ENCODE peak calls at places on chromosomes 16 and 17, in four cellular contexts. T, J, V and M are unnamed samples.

GRCh38 chr17:68324654-68325336 is 33.5 kb downstream of the ARSG start:
- DNase-seq in T (no peak), J (no peak), V (no peak), M (no peak)

GRCh38 chr16:49455181-49455990 is 81.8 kb downstream of the C16orf78 start:
- DNase-seq in T (no peak), J (no peak), V (no peak), M (no peak)

GRCh38 chr17:47252766-47253512 is 688 bp upstream of the ITGB3 start:
- DNase-seq in T (peak; percentile 16), J (no peak), V (no peak), M (no peak)

GRCh38 chr17:19703776-19704371 is 12.5 kb downstream of the SLC47A2 start:
- DNase-seq in T (peak; percentile 1), J (peak; percentile 80), V (no peak), M (no peak)

GRCh38 chr16:77273-77806 is 685 bp upstream of the MPG start:
- DNase-seq in T (no peak), J (peak; percentile 29), V (no peak), M (peak; percentile 52)

GRCh38 chr17:43909537-43910231 is 2.3 kb upstream of the MPP2 start:
- DNase-seq in T (no peak), J (no peak), V (no peak), M (no peak)

GRCh38 chr17:35372846-35373531 is 432 bp downstream of the SLFN11 start:
- DNase-seq in T (peak; percentile 8), J (no peak), V (no peak), M (peak; percentile 46)

GRCh38 chr17:50893183-50893993 is 27.2 kb upstream of the TOB1 start:
- DNase-seq in T (no peak), J (peak; percentile 90), V (no peak), M (no peak)

GRCh38 chr16:90001761-90002503 is 17.3 kb downstream of the DBNDD1 start:
- DNase-seq in T (no peak), J (no peak), V (no peak), M (no peak)

GRCh38 chr17:80498242-80498919 is 22.0 kb upstream of the NPTX1 start:
- DNase-seq in T (no peak), J (peak; percentile 76), V (no peak), M (no peak)

GRCh38 chr16:51763072-51763658 is 612.1 kb upstream of the SALL1 start:
- DNase-seq in T (no peak), J (no peak), V (no peak), M (peak; percentile 46)

GRCh38 chr16:1537138-1537577 is 3.7 kb downstream of the TMEM204 start:
- DNase-seq in T (no peak), J (no peak), V (no peak), M (no peak)

GRCh38 chr16:26951950-26952349 is 114.8 kb upstream of the C16orf82 start:
- DNase-seq in T (no peak), J (no peak), V (no peak), M (no peak)

GRCh38 chr17:78130080-78130438 is 512 bp upstream of the TMC8 start:
- DNase-seq in T (no peak), J (no peak), V (no peak), M (no peak)

GRCh38 chr16:56620311-56620897 is 5.2 kb upstream of the MT1E start:
- DNase-seq in T (no peak), J (no peak), V (no peak), M (no peak)

GRCh38 chr17:57948555-57949420 is 6.4 kb downstream of the CUEDC1 start:
- DNase-seq in T (no peak), J (no peak), V (no peak), M (no peak)

GRCh38 chr17:37067555-37068111 is 118.9 kb downstream of the AATF start:
- DNase-seq in T (no peak), J (peak; percentile 65), V (no peak), M (no peak)

GRCh38 chr16:86220552-86220951 is 289.8 kb upstream of the FOXF1 start:
- DNase-seq in T (no peak), J (no peak), V (no peak), M (no peak)

GRCh38 chr17:16313159-16314090 is 39.8 kb downstream of the CENPV start:
- DNase-seq in T (peak; percentile 59), J (peak; percentile 94), V (no peak), M (no peak)

DNA sequence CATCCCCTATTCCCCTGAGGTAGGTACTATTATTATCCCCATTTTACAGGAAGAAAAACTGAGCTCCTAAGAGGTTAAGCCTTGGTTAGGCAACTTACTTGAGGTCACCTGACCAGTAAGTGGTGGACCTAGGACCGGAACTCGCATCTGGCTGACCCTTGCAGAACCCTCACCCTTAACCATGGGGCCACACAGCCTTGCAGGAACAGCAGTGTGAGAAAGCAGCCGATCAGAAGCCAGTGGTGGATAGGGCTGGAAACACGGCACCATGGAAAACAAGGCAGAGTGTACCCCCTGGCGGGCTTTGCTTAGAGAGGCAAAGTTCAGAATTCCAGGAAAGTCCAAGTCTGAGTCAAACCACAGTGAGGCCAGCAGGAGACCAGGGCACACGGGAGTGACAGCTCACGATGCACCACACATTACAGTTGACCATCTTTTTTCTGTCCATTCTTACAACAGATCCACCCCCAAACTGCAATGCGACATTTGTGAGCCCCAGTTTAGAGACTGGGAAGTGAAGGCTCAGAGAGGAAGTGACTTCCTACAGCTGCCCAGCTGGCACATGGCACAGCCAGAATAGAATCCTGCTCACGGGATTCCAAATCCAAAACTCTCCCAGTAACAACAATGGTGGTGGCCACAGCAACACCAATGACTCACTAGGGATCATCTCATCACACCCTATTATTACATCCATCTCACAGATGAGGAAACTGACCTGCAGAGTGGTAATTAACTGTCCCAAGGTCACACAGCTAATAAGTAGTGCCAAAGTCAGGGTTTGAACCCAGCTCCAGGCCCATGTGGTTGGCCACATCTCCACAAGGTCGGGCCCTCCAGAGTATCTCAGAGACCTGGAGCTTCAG is 20.3 kb downstream of the KIFC3 start:
- DNase-seq in T (no peak), J (peak; percentile 94), V (no peak), M (no peak)
- TF ChIP-seq CBFB in T (no peak), J (peak; percentile 78), V (no peak), M (no peak)

GRCh38 chr17:38418069-38418692 is 10.1 kb upstream of the ARHGAP23 start:
- DNase-seq in T (no peak), J (no peak), V (no peak), M (no peak)
- TF ChIP-seq CBFB in T (no peak), J (no peak), V (no peak), M (no peak)

GRCh38 chr17:42618442-42619150 is 9.1 kb downstream of the TUBG1 start:
- DNase-seq in T (peak; percentile 65), J (peak; percentile 82), V (peak; percentile 93), M (peak; percentile 70)
- TF ChIP-seq CBFB in T (no peak), J (no peak), V (peak; percentile 83), M (no peak)

GRCh38 chr16:88194397-88195020 is 188.2 kb upstream of the ZNF469 start:
- DNase-seq in T (no peak), J (peak; percentile 19), V (no peak), M (no peak)
- TF ChIP-seq CBFB in T (no peak), J (no peak), V (no peak), M (no peak)

DNA sequence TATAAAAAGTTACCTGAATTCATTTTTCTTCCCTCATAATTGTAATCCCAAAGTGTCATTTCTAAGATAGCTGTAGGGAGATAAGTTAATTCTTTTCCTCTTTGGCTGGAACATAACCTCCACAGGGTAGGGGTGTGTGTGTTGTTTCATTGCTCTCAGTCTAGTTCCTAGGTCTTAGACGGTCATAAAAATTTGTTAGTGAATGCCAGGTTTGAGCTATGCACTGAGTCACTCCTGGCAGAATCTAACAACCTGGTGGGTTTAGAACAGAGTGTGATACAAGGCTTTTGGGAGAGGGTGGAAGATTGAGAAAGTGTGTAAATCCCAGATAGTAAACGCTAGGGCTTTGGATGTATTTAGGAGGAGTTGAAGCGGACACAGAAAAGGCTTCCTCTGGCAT is 894 bp upstream of the PHKG2 start:
- DNase-seq in T (no peak), J (no peak), V (no peak), M (no peak)
- TF ChIP-seq CBFB in T (no peak), J (no peak), V (no peak), M (no peak)